ENCODE peak calls at places on chromosomes 12 and 14, in four cellular contexts. V is dorsolateral prefrontal cortex, Z is esophagus squamous epithelium, H is HL-60. Y is an unnamed sample.

GRCh38 chr14:103003351-103003615 is 54.1 kb downstream of the CDC42BPB start:
- DNase-seq in H (no peak), V (no peak), Z (no peak), Y (no peak)

GRCh38 chr14:64715628-64716412 is 11.6 kb downstream of the PLEKHG3 start:
- DNase-seq in H (no peak), V (peak; percentile 50), Z (no peak), Y (no peak)

GRCh38 chr14:68160779-68161546 is 341.4 kb downstream of the RAD51B start:
- DNase-seq in V (no peak), H (no peak), Z (no peak), Y (no peak)

GRCh38 chr12:85057370-85057963 is 21.3 kb downstream of the LRRIQ1 start:
- DNase-seq in V (no peak), H (peak; percentile 23), Z (no peak), Y (peak; percentile 41)

GRCh38 chr12:42696424-42697149 is 107.0 kb upstream of the PRICKLE1 start:
- DNase-seq in V (no peak), H (peak; percentile 65), Z (no peak), Y (no peak)

GRCh38 chr14:65301862-65302539 is 110.5 kb upstream of the FUT8 start:
- DNase-seq in V (no peak), H (no peak), Z (no peak), Y (peak; percentile 48)

GRCh38 chr12:43338848-43339526 is 213.0 kb downstream of the ADAMTS20 start:
- DNase-seq in H (peak; percentile 52), V (no peak), Z (no peak), Y (no peak)

GRCh38 chr14:90177537-90178189 is 78.7 kb upstream of the PSMC1 start:
- DNase-seq in H (no peak), V (no peak), Z (no peak), Y (no peak)

GRCh38 chr12:97545804-97546203 is 83.2 kb downstream of the RMST start:
- DNase-seq in V (no peak), H (no peak), Z (no peak), Y (no peak)

GRCh38 chr14:101828038-101828437 is 66.5 kb downstream of the PPP2R5C start:
- DNase-seq in V (no peak), H (no peak), Z (no peak), Y (no peak)

GRCh38 chr12:71938728-71939385 is at the start of gene TPH2:
- DNase-seq in Z (no peak), H (peak; percentile 55), V (no peak), Y (peak; percentile 64)

GRCh38 chr14:42804146-42804545 is 1197.5 kb downstream of the LRFN5 start:
- DNase-seq in V (no peak), H (no peak), Z (no peak), Y (no peak)

GRCh38 chr12:132161046-132161781 is 17.0 kb downstream of the NOC4L start:
- DNase-seq in Z (no peak), H (no peak), V (no peak), Y (no peak)

GRCh38 chr14:100348779-100349708 is 25.9 kb downstream of the SLC25A47 start:
- DNase-seq in Z (no peak), V (no peak), H (no peak), Y (no peak)

GRCh38 chr12:87439990-87440827 is 589.0 kb downstream of the C12orf50 start:
- DNase-seq in Z (no peak), H (no peak), V (no peak), Y (no peak)

GRCh38 chr12:1820191-1820599 is at the start of gene LRTM2:
- DNase-seq in V (no peak), H (no peak), Z (no peak), Y (no peak)

GRCh38 chr12:3110579-3110978 is 33.4 kb downstream of the TSPAN9 start:
- DNase-seq in Z (no peak), V (no peak), H (no peak), Y (no peak)

GRCh38 chr12:129423041-129423580 is 480.7 kb downstream of the TMEM132D start:
- DNase-seq in V (no peak), H (no peak), Z (no peak), Y (no peak)

GRCh38 chr14:90454041-90455000 is 57.5 kb downstream of the CALM1 start:
- DNase-seq in V (peak; percentile 96), H (no peak), Z (no peak), Y (peak; percentile 29)

GRCh38 chr12:88291498-88292131 is 149.5 kb downstream of the TMTC3 start:
- DNase-seq in Z (no peak), V (no peak), H (no peak), Y (no peak)

GRCh38 chr12:30599631-30600030 is 96.0 kb downstream of the IPO8 start:
- DNase-seq in Z (no peak), H (no peak), V (no peak), Y (no peak)

GRCh38 chr12:48037267-48037915 is 33.1 kb upstream of the COL2A1 start:
- DNase-seq in Z (no peak), V (no peak), H (no peak), Y (no peak)

GRCh38 chr12:132046561-132046960 is 96.8 kb downstream of the EP400 start:
- DNase-seq in V (no peak), Z (no peak), H (no peak), Y (no peak)

GRCh38 chr12:114681149-114681849 is 2.7 kb downstream of the TBX3 start:
- DNase-seq in Z (no peak), H (no peak), V (no peak), Y (no peak)

GRCh38 chr12:102769323-102769916 is 147.6 kb downstream of the PAH start:
- DNase-seq in V (peak; percentile 27), H (peak; percentile 36), Z (no peak), Y (peak; percentile 54)

GRCh38 chr14:87255046-87255445 is 737.9 kb downstream of the GALC start:
- DNase-seq in V (no peak), H (no peak), Z (no peak), Y (no peak)

GRCh38 chr12:121227294-121227693 is 17.4 kb downstream of the P2RX4 start:
- DNase-seq in Z (no peak), H (no peak), V (no peak), Y (no peak)

GRCh38 chr14:100203962-100204834 is 34.7 kb upstream of the YY1 start:
- DNase-seq in Z (no peak), H (no peak), V (no peak), Y (no peak)

DNA sequence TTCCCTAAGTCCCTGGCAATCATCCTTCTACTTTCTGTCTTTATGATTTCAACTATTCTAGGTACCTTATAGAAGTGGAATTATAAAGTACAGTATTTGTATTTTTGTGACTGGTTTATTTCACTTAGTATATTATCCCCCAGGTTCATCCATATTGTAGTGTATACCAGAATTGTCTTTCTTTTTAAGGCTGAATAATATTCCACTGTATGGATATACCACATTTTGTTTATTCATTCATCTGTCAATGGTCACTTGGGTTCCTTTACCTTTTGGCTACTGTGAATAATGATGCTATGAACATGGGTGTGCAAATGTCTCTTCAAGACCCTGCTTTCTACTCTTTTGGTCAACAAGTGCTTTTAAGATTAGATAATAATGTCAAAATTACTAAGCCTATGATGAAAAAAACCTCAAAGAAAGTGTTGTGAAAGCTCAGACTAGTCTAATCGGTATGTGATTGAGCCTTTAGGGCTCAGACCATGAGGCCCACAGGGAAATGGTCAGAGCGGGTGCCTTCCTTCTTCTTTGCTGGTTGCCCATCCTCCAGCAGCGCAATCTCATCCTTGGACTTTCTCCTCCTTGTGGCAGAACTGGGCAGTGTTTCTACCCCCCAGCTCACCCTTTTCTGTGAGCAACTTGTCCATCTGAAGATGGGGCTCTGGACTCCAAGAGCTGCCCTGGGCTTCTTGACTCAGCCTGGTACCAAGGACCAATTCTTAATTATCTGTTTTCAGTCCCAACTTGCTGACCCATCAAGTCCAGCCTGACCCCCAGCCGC is 105.4 kb downstream of the TTC8 start:
- DNase-seq in V (no peak), Z (no peak), H (no peak), Y (peak; percentile 5)
- TF ChIP-seq CTCF in V (no peak), Z (no peak), H (no peak), Y (no peak)

DNA sequence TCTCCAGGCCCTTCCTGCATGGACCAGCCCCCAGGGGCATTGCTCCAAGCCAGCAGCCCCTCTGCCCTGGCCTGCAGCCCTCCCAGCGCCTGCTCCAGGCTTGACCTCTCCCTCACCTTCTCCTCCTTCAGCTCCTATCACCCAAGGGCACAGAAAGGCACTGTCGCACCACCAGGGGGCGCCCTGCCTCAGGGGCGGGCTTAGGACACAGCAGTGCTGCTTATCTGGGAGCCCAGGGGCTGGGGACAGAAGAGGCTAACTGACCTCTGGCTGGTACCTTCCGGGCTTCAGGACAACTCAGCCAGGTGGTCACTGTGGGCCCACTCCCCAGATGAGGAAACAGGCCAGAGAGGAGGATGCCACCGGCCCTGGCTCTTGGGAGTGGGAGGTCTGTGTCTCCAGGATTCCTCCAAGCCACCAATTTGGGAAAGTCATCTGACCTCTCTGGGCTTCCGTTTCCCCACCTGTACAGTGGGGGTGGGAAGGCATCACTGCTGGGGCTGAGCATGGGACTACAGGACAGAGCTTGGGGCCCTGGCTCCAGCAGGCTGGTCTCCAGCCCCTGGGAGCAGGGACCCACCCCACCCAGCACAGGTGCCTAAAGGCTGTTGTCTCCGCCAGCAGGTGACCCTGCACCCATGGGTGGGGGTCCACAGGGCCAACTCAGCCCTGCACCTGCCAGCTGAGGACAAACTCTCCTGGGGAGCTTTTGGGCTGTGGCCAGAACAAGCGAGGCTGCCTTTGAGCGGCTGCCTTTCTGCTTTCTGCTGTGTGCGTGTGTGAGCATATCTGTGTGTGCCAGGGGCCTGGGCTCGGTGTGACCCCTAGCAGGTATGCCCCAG is 25.5 kb upstream of the GPR132 start:
- DNase-seq in V (peak; percentile 69), Z (no peak), H (peak; percentile 84), Y (peak; percentile 93)
- TF ChIP-seq CTCF in V (peak; percentile 90), Z (peak; percentile 97), H (peak; percentile 92), Y (peak; percentile 98)

DNA sequence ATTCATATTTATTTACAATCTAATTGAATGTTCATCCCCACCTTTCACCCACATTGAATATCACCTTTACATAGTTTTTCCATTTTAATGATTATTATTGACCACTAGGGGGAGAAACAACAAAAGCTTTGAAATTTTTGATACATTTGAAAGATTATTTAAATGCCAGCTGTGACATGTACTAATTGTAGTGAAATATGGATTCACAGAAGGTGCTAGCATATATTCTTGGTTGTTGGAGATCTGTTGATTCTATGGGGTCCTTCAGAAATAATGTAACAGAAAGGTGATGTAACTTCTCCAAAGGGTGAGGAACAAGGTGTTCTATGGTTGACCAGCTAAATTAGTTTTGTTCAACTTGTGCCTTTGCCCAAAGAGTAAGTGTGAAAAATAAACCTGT is 22.4 kb upstream of the GPR33 start:
- DNase-seq in H (no peak), Z (no peak), V (no peak), Y (no peak)
- TF ChIP-seq CTCF in H (no peak), Z (peak; percentile 70), V (peak; percentile 86), Y (peak; percentile 71)

DNA sequence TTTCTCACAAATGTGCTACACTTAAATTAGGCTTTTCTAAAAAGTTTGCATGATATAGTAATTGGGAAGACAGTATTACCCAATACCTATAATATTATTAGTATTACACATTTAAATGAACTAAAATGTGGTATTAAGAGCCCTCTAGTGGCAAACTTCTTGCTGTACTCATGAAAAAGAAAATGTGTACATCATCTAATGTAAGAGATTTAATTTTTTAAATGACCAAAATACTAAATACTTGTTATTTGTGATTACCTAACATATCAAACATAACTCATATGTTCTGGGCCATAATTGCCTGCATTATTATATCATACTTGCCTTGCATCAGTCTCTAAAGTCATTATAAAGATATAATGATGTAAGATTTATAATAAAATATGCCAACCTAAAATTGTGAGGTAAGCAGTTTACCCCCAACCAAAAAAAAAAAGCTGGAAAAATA is 64.2 kb downstream of the DNAI7 start:
- DNase-seq in H (no peak), V (no peak), Z (no peak), Y (no peak)
- TF ChIP-seq CTCF in H (peak; percentile 18), V (peak; percentile 86), Z (peak; percentile 79), Y (peak; percentile 66)

DNA sequence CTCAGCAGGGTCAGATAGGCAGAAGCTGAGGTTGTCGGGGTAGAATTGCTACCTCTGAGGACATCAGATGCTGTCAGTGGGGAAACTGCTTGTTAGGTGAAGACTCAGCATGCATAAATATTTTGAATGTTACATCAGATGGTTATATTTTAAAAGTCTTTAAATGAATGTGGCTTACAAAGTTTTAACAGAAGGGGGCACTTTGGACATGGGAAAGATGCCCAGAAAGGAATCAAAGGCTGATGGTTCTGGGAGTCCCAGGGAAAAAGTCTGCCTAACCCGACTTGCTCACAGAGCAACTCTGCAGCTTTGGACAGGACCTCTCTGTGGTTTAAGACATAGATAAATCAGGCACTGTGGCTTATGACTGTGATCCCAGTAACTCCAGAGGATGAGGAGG is 474.8 kb downstream of the ATP23 start:
- DNase-seq in H (no peak), Z (no peak), V (no peak), Y (no peak)
- TF ChIP-seq CTCF in H (no peak), Z (no peak), V (no peak), Y (no peak)

Y was measured in activated CD8-positive, alpha-beta T cell treated with anti-CD3 and anti-CD28 coated beads for 36 hours.